ENCODE peak calls at places on chromosomes 1 and 21, in seven cellular contexts. V is right atrium auricular region; O is effector CD4-positive, alpha-beta T cell; G is activated CD4-positive, CD25-positive, alpha-beta regulatory T cell treated with anti-CD3 and anti-CD28 coated beads, Interleukin-2, amount 50 U/mL, for 16 hours; Q is T1000; E is choroid plexus epithelial cell; J is progenitor cell of endocrine pancreas. S is an unnamed sample.

GRCh38 chr1:162889989-162890388 is 29.0 kb upstream of the CCDC190 start:
- DNase-seq in V (no peak), O (no peak), G (no peak), Q (no peak), E (peak; percentile 18), J (no peak), S (no peak)

GRCh38 chr1:17866451-17867029 is 111.4 kb downstream of the ACTL8 start:
- DNase-seq in V (no peak), O (no peak), G (no peak), Q (peak; percentile 70), E (peak; percentile 83), J (no peak), S (no peak)

GRCh38 chr1:32960342-32960741 is 4.3 kb downstream of the RNF19B start:
- DNase-seq in V (no peak), O (no peak), G (no peak), Q (no peak), E (no peak), J (no peak), S (no peak)

GRCh38 chr1:42177551-42177981 is 13.0 kb upstream of the GUCA2A start:
- DNase-seq in V (no peak), O (no peak), G (no peak), Q (no peak), E (peak; percentile 78), J (no peak), S (no peak)

GRCh38 chr1:41366428-41367101 is 5.3 kb downstream of the FOXO6 start:
- DNase-seq in V (no peak), O (peak; percentile 16), G (no peak), Q (no peak), E (no peak), J (no peak), S (no peak)

GRCh38 chr1:10941891-10942541 is 70.4 kb upstream of the TARDBP start:
- DNase-seq in V (no peak), O (peak; percentile 51), G (peak; percentile 26), Q (no peak), E (peak; percentile 28), J (peak; percentile 75), S (no peak)

GRCh38 chr1:10679521-10680220 is 116.8 kb downstream of the CASZ1 start:
- DNase-seq in V (no peak), O (no peak), G (no peak), Q (no peak), E (peak; percentile 69), J (no peak), S (no peak)

GRCh38 chr1:5686925-5687706 is 305.1 kb downstream of the NPHP4 start:
- DNase-seq in V (no peak), O (no peak), G (no peak), Q (no peak), E (no peak), J (no peak), S (no peak)

GRCh38 chr1:67614511-67614934 is 70.5 kb upstream of the GADD45A start:
- DNase-seq in V (no peak), O (no peak), G (no peak), Q (no peak), E (peak; percentile 33), J (no peak), S (no peak)

GRCh38 chr1:76038306-76039004 is 36.1 kb upstream of the ST6GALNAC3 start:
- DNase-seq in V (no peak), O (no peak), G (no peak), Q (no peak), E (peak; percentile 70), J (no peak), S (no peak)

GRCh38 chr1:48775817-48776399 is 783 bp downstream of the BEND5 start:
- DNase-seq in V (no peak), O (no peak), G (no peak), Q (no peak), E (no peak), J (no peak), S (no peak)

GRCh38 chr1:7395251-7395650 is 375.8 kb upstream of the VAMP3 start:
- DNase-seq in V (no peak), O (no peak), G (no peak), Q (no peak), E (no peak), J (no peak), S (no peak)

GRCh38 chr21:44533121-44533890 is 6.7 kb downstream of the KRTAP10-1 start:
- DNase-seq in V (no peak), O (no peak), G (no peak), Q (no peak), E (no peak), J (no peak), S (no peak)

GRCh38 chr1:233082778-233083550 is 132.6 kb downstream of the NTPCR start:
- DNase-seq in V (no peak), O (no peak), G (no peak), Q (no peak), E (no peak), J (no peak), S (no peak)

GRCh38 chr1:82153282-82153630 is 352.5 kb downstream of the ADGRL2 start:
- DNase-seq in V (no peak), O (no peak), G (no peak), Q (no peak), E (peak; percentile 54), J (no peak), S (no peak)

GRCh38 chr1:243364866-243365265 is 109.0 kb downstream of the SDCCAG8 start:
- DNase-seq in V (no peak), O (no peak), G (no peak), Q (no peak), E (no peak), J (no peak), S (no peak)

GRCh38 chr1:155285063-155285462 is 7.8 kb downstream of the HCN3 start:
- DNase-seq in V (no peak), O (no peak), G (no peak), Q (no peak), E (no peak), J (no peak), S (no peak)

GRCh38 chr21:32426592-32427051 is 14.1 kb downstream of the EVA1C start:
- DNase-seq in V (no peak), O (no peak), G (no peak), Q (no peak), E (no peak), J (no peak), S (no peak)

GRCh38 chr1:10001016-10001665 is 4.1 kb downstream of the RBP7 start:
- DNase-seq in V (no peak), O (no peak), G (no peak), Q (no peak), E (no peak), J (no peak), S (no peak)

GRCh38 chr1:234612352-234613127 is 2.6 kb upstream of the IRF2BP2 start:
- DNase-seq in V (peak; percentile 94), O (peak; percentile 81), G (no peak), Q (peak; percentile 74), E (peak; percentile 99), J (peak; percentile 51), S (peak; percentile 95)

GRCh38 chr21:46237474-46237873 is 8.9 kb upstream of the LSS start:
- DNase-seq in V (no peak), O (no peak), G (no peak), Q (no peak), E (no peak), J (no peak), S (no peak)

GRCh38 chr1:59937636-59938210 is 11.2 kb upstream of the CYP2J2 start:
- DNase-seq in V (no peak), O (no peak), G (no peak), Q (no peak), E (no peak), J (no peak), S (no peak)

GRCh38 chr1:3409737-3410434 is 44.6 kb upstream of the ARHGEF16 start:
- DNase-seq in V (peak; percentile 78), O (no peak), G (no peak), Q (peak; percentile 17), E (peak; percentile 72), J (no peak), S (no peak)

GRCh38 chr1:235763962-235764361 is 102.7 kb downstream of the LYST start:
- DNase-seq in V (no peak), O (no peak), G (no peak), Q (no peak), E (no peak), J (no peak), S (no peak)

GRCh38 chr21:17390575-17390974 is 122.3 kb upstream of the CXADR start:
- DNase-seq in V (no peak), O (no peak), G (no peak), Q (no peak), E (no peak), J (no peak), S (no peak)